ENCODE peak calls at places on chromosomes 5 and 9, in four cellular contexts. C, D, R and I are unnamed samples.
A peak's percentile ranks its signal among the peaks of the same experiment; 100 is the strongest.

GRCh38 chr5:83563631-83564030 is 92.1 kb downstream of the VCAN start:
- DNase-seq in C (no peak), D (no peak), R (peak; percentile 39), I (no peak)

GRCh38 chr5:172834570-172835245 is 657 bp downstream of the ERGIC1 start:
- DNase-seq in C (peak; percentile 26), D (no peak), R (no peak), I (no peak)

GRCh38 chr5:141192110-141192725 is at the start of gene PCDHB10:
- DNase-seq in C (no peak), D (peak; percentile 35), R (peak; percentile 23), I (no peak)

GRCh38 chr9:12822111-12822510 is 47.3 kb downstream of the LURAP1L start:
- DNase-seq in C (no peak), D (no peak), R (no peak), I (no peak)

GRCh38 chr9:137316012-137316981 is 14.2 kb upstream of the NRARP start:
- DNase-seq in C (no peak), D (peak; percentile 88), R (peak; percentile 76), I (no peak)

GRCh38 chr5:135833961-135834638 is 363 bp upstream of the SLC25A48 start:
- DNase-seq in C (no peak), D (no peak), R (no peak), I (peak; percentile 5)

GRCh38 chr5:83911367-83911919 is 190.8 kb upstream of the HAPLN1 start:
- DNase-seq in C (no peak), D (no peak), R (no peak), I (no peak)

GRCh38 chr5:139809331-139809810 is 13.8 kb downstream of the PSD2 start:
- DNase-seq in C (no peak), D (no peak), R (no peak), I (no peak)

GRCh38 chr5:54704341-54704740 is 186.8 kb downstream of the SNX18 start:
- DNase-seq in C (no peak), D (no peak), R (no peak), I (no peak)

GRCh38 chr5:5409151-5409810 is 13.2 kb upstream of the ICE1 start:
- DNase-seq in C (no peak), D (peak; percentile 9), R (peak; percentile 27), I (no peak)

GRCh38 chr5:9342161-9342787 is 203.6 kb downstream of the SEMA5A start:
- DNase-seq in C (no peak), D (no peak), R (no peak), I (no peak)

GRCh38 chr5:148957591-148958202 is 105.2 kb downstream of the SH3TC2 start:
- DNase-seq in C (no peak), D (peak; percentile 66), R (peak; percentile 61), I (no peak)